ENCODE peak calls at places on chromosomes 16 and 17, in six cellular contexts. Y is HepG2, P is uterus, X is GM13977, H is epithelial cell of esophagus, G is esophagus muscularis mucosa. T is an unnamed sample.

GRCh38 chr17:3603119-3603869 is 5.9 kb downstream of the TRPV1 start:
- DNase-seq in X (no peak), G (no peak), P (no peak), H (peak), Y (no peak), T (no peak)

GRCh38 chr17:81832608-81833159 is 407 bp downstream of the MCRIP1 start:
- DNase-seq in P (no peak), H (peak), Y (no peak), G (no peak), X (peak), T (peak)

GRCh38 chr16:49431040-49431439 is 57.4 kb downstream of the C16orf78 start:
- DNase-seq in G (no peak), P (no peak), Y (no peak), X (no peak), H (no peak), T (no peak)

GRCh38 chr16:1132431-1132830 is 20.5 kb upstream of the CACNA1H start:
- DNase-seq in Y (no peak), H (no peak), G (no peak), X (no peak), P (no peak), T (no peak)

GRCh38 chr17:81040791-81041337 is 5.9 kb downstream of the BAIAP2 start:
- DNase-seq in P (no peak), G (no peak), Y (peak), X (peak), H (no peak), T (peak)

GRCh38 chr16:67930191-67930590 is 1.5 kb downstream of the CTRL start:
- DNase-seq in Y (no peak), H (no peak), X (no peak), G (no peak), P (no peak), T (no peak)

GRCh38 chr16:7366041-7366440 is 33.4 kb downstream of the RBFOX1 start:
- DNase-seq in G (no peak), H (no peak), P (no peak), X (no peak), Y (no peak), T (no peak)

GRCh38 chr16:28276301-28276700 is 16.0 kb upstream of the SBK1 start:
- DNase-seq in P (no peak), Y (no peak), G (no peak), X (no peak), H (no peak), T (no peak)

GRCh38 chr17:37816951-37817350 is 72.1 kb upstream of the HNF1B start:
- DNase-seq in Y (no peak), P (no peak), H (no peak), X (no peak), G (no peak), T (no peak)

GRCh38 chr17:72145562-72145961 is 24.7 kb downstream of the SOX9 start:
- DNase-seq in H (no peak), X (no peak), G (no peak), P (no peak), Y (no peak), T (no peak)

GRCh38 chr17:83186751-83187421 is 107.5 kb downstream of the METRNL start:
- DNase-seq in P (no peak), X (no peak), Y (no peak), H (no peak), G (no peak), T (no peak)

GRCh38 chr17:48558731-48559608 is 14.1 kb upstream of the HOXB2 start:
- DNase-seq in X (no peak), G (no peak), H (no peak), Y (no peak), P (no peak), T (no peak)

GRCh38 chr17:57724038-57724728 is 20.9 kb downstream of the CCDC182 start:
- DNase-seq in X (peak), H (no peak), G (no peak), Y (no peak), P (no peak), T (peak)

GRCh38 chr16:46922239-46922638 is 38.1 kb downstream of the GPT2 start:
- DNase-seq in G (no peak), H (no peak), P (no peak), Y (no peak), X (no peak), T (no peak)

GRCh38 chr17:82108038-82108998 is 10.3 kb upstream of the FASN start:
- DNase-seq in P (no peak), X (no peak), Y (no peak), H (no peak), G (no peak), T (no peak)

GRCh38 chr17:47877368-47878034 is 18.5 kb upstream of the SP2 start:
- DNase-seq in Y (no peak), X (no peak), G (no peak), P (no peak), H (no peak), T (no peak)

GRCh38 chr16:86201746-86202145 is 302.8 kb downstream of the IRF8 start:
- DNase-seq in H (no peak), Y (no peak), G (no peak), X (no peak), P (no peak), T (no peak)

GRCh38 chr17:44589316-44590071 is 32.2 kb downstream of the FZD2 start:
- DNase-seq in X (no peak), H (no peak), Y (no peak), P (no peak), G (no peak), T (no peak)

GRCh38 chr16:12375341-12375740 is 398.8 kb downstream of the SNX29 start:
- DNase-seq in X (no peak), Y (no peak), H (no peak), P (no peak), G (no peak), T (no peak)

GRCh38 chr17:81553616-81554181 is 1.5 kb upstream of the FAAP100 start:
- DNase-seq in P (peak), H (peak), G (no peak), X (no peak), Y (no peak), T (no peak)

GRCh38 chr17:80708497-80708896 is 163.9 kb downstream of the RPTOR start:
- DNase-seq in H (peak), G (no peak), Y (no peak), X (no peak), P (no peak), T (no peak)

GRCh38 chr16:77863250-77863649 is 74.9 kb downstream of the VAT1L start:
- DNase-seq in Y (no peak), X (no peak), G (no peak), H (no peak), P (no peak), T (no peak)

GRCh38 chr16:20866161-20866772 is 33.9 kb downstream of the DCUN1D3 start:
- DNase-seq in G (no peak), H (peak), P (no peak), Y (peak), X (peak), T (no peak)

GRCh38 chr17:37708616-37709212 is 36.1 kb downstream of the HNF1B start:
- DNase-seq in P (no peak), Y (peak), X (no peak), H (peak), G (no peak), T (no peak)

GRCh38 chr16:80687606-80688005 is 116.8 kb downstream of the CDYL2 start:
- DNase-seq in X (no peak), G (no peak), P (no peak), Y (no peak), H (no peak), T (no peak)

GRCh38 chr16:29857133-29857760 is 5.8 kb downstream of the CDIPT start:
- DNase-seq in H (no peak), Y (no peak), G (no peak), X (no peak), P (no peak), T (no peak)

GRCh38 chr17:63435681-63436522 is 10.2 kb downstream of the CYB561 start:
- DNase-seq in X (no peak), H (peak), G (no peak), P (no peak), Y (no peak), T (no peak)

GRCh38 chr17:71615820-71616219 is 505.0 kb upstream of the SOX9 start:
- DNase-seq in X (no peak), Y (no peak), G (no peak), P (no peak), H (no peak), T (no peak)

GRCh38 chr16:71540-72341 is 690 bp downstream of the RHBDF1 start:
- DNase-seq in Y (peak), X (no peak), G (no peak), H (peak), P (peak), T (no peak)

GRCh38 chr17:80637286-80637703 is 92.7 kb downstream of the RPTOR start:
- DNase-seq in G (no peak), Y (no peak), P (no peak), H (peak), X (no peak), T (no peak)

GRCh38 chr17:2222901-2223616 is 80.5 kb downstream of the SMG6 start:
- DNase-seq in P (peak), G (no peak), H (peak), Y (no peak), X (peak), T (no peak)

GRCh38 chr16:85982563-85982939 is 83.6 kb downstream of the IRF8 start:
- DNase-seq in G (no peak), P (no peak), H (no peak), Y (no peak), X (no peak), T (no peak)

GRCh38 chr16:13935408-13935807 is 15.5 kb downstream of the ERCC4 start:
- DNase-seq in P (no peak), X (no peak), Y (peak), G (no peak), H (no peak), T (no peak)
- TF ChIP-seq CTCF in P (no peak), X (peak), Y (peak), G (peak), H (peak), T (no peak)

DNA sequence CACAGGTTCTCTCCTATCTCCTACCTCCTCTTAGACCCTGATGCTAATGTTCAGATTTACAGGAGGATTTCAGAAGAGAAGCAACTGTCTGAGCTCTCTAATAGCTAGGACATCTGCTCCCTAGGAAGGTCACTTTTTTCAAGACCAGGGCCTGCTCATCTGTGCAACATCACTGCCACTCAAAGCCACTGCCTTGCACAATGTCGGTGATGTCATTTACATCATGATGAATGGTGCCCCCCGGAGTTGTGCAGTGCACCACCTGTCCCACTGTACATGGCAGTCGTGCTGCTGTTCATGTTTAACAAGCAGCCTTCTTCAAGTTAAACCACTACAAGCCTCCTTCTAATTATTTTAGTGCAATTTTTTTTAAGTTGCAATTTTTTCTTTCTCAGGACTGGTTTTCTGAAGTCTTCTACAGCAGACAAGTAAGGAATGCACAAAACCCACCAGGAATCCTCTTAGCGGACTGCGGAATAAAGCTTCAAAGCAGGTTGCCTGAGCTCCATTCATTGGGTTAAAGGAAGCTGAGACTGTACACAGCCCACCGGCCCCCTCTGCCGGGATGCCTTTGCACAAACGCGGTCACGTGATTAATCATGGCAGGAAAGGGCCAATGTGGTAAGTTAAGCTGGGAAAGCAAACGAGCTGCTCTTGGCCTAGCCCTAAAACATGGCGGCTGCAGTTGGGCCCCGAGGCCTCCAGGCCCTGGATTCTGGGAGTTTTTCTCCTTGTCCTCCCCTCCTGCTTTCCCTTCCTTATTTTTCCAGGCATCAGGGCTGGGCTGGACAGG is 74.1 kb downstream of the MYH11 start:
- DNase-seq in X (no peak), P (no peak), Y (peak), G (no peak), H (no peak), T (no peak)
- TF ChIP-seq CTCF in X (no peak), P (no peak), Y (peak), G (no peak), H (no peak), T (no peak)

GRCh38 chr17:73210002-73210678 is 17.3 kb downstream of the COG1 start:
- DNase-seq in P (no peak), Y (no peak), X (no peak), H (peak), G (no peak), T (no peak)

GRCh38 chr17:73214008-73214407 is 21.2 kb downstream of the COG1 start:
- DNase-seq in G (no peak), P (no peak), X (no peak), H (no peak), Y (no peak), T (no peak)

GRCh38 chr17:73211745-73212144 is 18.9 kb downstream of the COG1 start:
- DNase-seq in P (no peak), H (no peak), G (no peak), X (no peak), Y (no peak), T (no peak)

GRCh38 chr17:73214851-73215250 is 22.0 kb downstream of the COG1 start:
- DNase-seq in X (no peak), Y (no peak), H (no peak), P (no peak), G (no peak), T (no peak)

GRCh38 chr17:73215414-73215813 is 22.6 kb downstream of the COG1 start:
- DNase-seq in H (peak), X (no peak), P (no peak), G (no peak), Y (no peak), T (no peak)
- TF ChIP-seq CTCF in H (peak), X (peak), P (no peak), G (no peak), Y (peak), T (no peak)

GRCh38 chr16:14378684-14379467 is 251.2 kb downstream of the PARN start:
- DNase-seq in G (no peak), P (no peak), X (no peak), Y (no peak), H (peak), T (no peak)
- TF ChIP-seq CTCF in G (no peak), P (no peak), X (no peak), Y (peak), H (no peak), T (no peak)

GRCh38 chr17:76681222-76682137 is 29.3 kb downstream of the MXRA7 start:
- DNase-seq in X (peak), G (no peak), P (peak), H (peak), Y (peak), T (peak)
- TF ChIP-seq CTCF in X (peak), G (peak), P (peak), H (peak), Y (peak), T (peak)

GRCh38 chr16:70438983-70439862 is at the start of gene ST3GAL2:
- DNase-seq in X (peak), P (peak), G (peak), H (peak), Y (peak), T (peak)
- TF ChIP-seq CTCF in X (peak), P (no peak), G (no peak), H (no peak), Y (peak), T (no peak)

DNA sequence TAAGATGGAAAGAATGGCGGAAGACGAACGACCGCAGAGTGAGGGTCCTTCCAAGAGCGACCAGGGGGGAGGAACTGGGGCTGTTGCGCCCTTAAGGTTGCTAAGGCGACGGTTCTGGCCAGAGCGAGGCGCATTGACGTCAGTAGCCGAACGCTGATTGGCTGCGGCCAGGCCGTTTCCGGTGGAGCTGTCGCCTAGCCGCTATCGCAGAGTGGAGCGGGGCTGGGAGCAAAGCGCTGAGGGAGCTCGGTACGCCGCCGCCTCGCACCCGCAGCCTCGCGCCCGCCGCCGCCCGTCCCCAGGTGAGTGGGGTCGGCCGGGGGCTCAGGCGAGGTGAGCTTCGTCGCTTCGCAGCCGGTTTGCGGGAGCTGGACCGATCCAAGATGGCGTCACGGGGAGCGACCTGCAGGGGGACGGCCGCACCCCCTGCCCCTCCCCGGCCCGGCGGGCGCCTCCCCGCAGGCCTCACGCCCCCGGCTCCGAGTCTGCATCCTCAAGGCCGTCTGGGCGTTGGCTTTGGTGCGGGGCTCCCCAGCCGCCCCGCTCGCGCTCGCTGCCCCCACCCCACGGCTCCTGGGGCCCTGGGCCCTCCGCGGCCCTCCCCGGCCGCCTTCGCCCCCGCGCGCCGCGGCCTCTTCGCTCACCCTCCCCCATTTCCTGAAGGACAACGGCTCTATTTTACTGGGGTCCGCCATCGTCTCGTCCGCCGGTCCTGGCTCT is at the start of gene PRKAR1A:
- DNase-seq in P (peak), Y (peak), X (peak), G (peak), H (peak), T (peak)
- TF ChIP-seq CTCF in P (no peak), Y (peak), X (no peak), G (no peak), H (no peak), T (no peak)

T was measured in GM13976.